ENCODE peak calls at places on chromosomes 4 and X, in ten cellular contexts. G is cardiac muscle cell; W is CD8-positive, alpha-beta T cell; M is psoas muscle; P is mesenchymal stem cell; K is fibroblast of lung; R is bronchial epithelial cell; E is effector memory CD4-positive, alpha-beta T cell; V is left ventricle myocardium inferior; Q is GM23248. L is an unnamed sample.

GRCh38 chr4:88725986-88726385 is 28.4 kb upstream of the NAP1L5 start:
- DNase-seq in G (no peak), W (no peak), M (no peak), P (no peak), K (peak; percentile 36), R (no peak), E (no peak), V (no peak), Q (peak; percentile 12), L (no peak)

GRCh38 chr4:41013746-41014145 is 200.6 kb downstream of the APBB2 start:
- DNase-seq in G (no peak), W (no peak), M (peak; percentile 49), P (no peak), K (no peak), R (no peak), E (no peak), V (no peak), Q (no peak), L (no peak)

GRCh38 chr4:186591651-186592050 is 36.3 kb upstream of the MTNR1A start:
- DNase-seq in G (no peak), W (no peak), M (no peak), P (no peak), K (no peak), R (no peak), E (no peak), V (no peak), Q (no peak), L (no peak)

GRCh38 chr4:102527695-102528094 is 26.5 kb downstream of the NFKB1 start:
- DNase-seq in G (no peak), W (no peak), M (no peak), P (peak; percentile 31), K (no peak), R (no peak), E (no peak), V (no peak), Q (no peak), L (no peak)

GRCh38 chr4:159698336-159698735 is 595.5 kb downstream of the RAPGEF2 start:
- DNase-seq in G (peak; percentile 56), W (no peak), M (no peak), P (peak; percentile 77), K (no peak), R (no peak), E (no peak), V (no peak), Q (no peak), L (no peak)

GRCh38 chr4:16206848-16207247 is 19.4 kb downstream of the TAPT1 start:
- DNase-seq in G (no peak), W (no peak), M (no peak), P (no peak), K (no peak), R (no peak), E (no peak), V (no peak), Q (peak; percentile 20), L (peak; percentile 59)

GRCh38 chrX:140971385-140971784 is 31.0 kb upstream of the SPANXB1 start:
- DNase-seq in G (no peak), W (no peak), M (no peak), P (peak; percentile 46), K (peak; percentile 51), R (no peak), E (no peak), V (no peak), Q (no peak), L (no peak)

GRCh38 chr4:98746936-98747658 is 88.7 kb upstream of the TSPAN5 start:
- DNase-seq in G (no peak), W (no peak), M (no peak), P (no peak), K (peak; percentile 17), R (no peak), E (no peak), V (no peak), Q (no peak), L (no peak)

GRCh38 chr4:5810151-5810550 is 82.7 kb downstream of the CRMP1 start:
- DNase-seq in G (no peak), W (no peak), M (no peak), P (no peak), K (no peak), R (no peak), E (no peak), V (no peak), Q (no peak), L (no peak)

GRCh38 chr4:124854968-124855367 is 142.4 kb upstream of the ANKRD50 start:
- DNase-seq in G (peak; percentile 21), W (no peak), M (no peak), P (no peak), K (no peak), R (peak; percentile 24), E (no peak), V (no peak), Q (peak; percentile 42), L (no peak)

GRCh38 chrX:74343970-74344622 is 40.1 kb downstream of the ZCCHC13 start:
- DNase-seq in G (peak; percentile 95), W (peak; percentile 1), M (no peak), P (peak; percentile 96), K (peak; percentile 97), R (peak; percentile 91), E (peak; percentile 4), V (no peak), Q (peak; percentile 92), L (peak; percentile 76)

GRCh38 chr4:145812902-145813301 is 125.7 kb downstream of the ZNF827 start:
- DNase-seq in G (no peak), W (no peak), M (no peak), P (no peak), K (no peak), R (peak; percentile 92), E (no peak), V (no peak), Q (no peak), L (no peak)

GRCh38 chr4:122583906-122584305 is 37.0 kb downstream of the IL21 start:
- DNase-seq in G (peak; percentile 65), W (no peak), M (no peak), P (peak; percentile 73), K (peak; percentile 72), R (no peak), E (no peak), V (no peak), Q (peak; percentile 65), L (no peak)

GRCh38 chr4:140211693-140212092 is 57.7 kb upstream of the MAML3 start:
- DNase-seq in G (no peak), W (no peak), M (no peak), P (no peak), K (no peak), R (no peak), E (no peak), V (no peak), Q (no peak), L (no peak)

GRCh38 chr4:140653718-140654515 is 85.2 kb upstream of the UCP1 start:
- DNase-seq in G (peak; percentile 92), W (no peak), M (no peak), P (peak; percentile 68), K (peak; percentile 85), R (no peak), E (no peak), V (no peak), Q (peak; percentile 34), L (no peak)

GRCh38 chr4:83599183-83599582 is 63.3 kb downstream of the GPAT3 start:
- DNase-seq in G (peak; percentile 58), W (no peak), M (no peak), P (peak; percentile 57), K (peak; percentile 72), R (peak; percentile 75), E (no peak), V (no peak), Q (peak; percentile 14), L (peak; percentile 27)

DNA sequence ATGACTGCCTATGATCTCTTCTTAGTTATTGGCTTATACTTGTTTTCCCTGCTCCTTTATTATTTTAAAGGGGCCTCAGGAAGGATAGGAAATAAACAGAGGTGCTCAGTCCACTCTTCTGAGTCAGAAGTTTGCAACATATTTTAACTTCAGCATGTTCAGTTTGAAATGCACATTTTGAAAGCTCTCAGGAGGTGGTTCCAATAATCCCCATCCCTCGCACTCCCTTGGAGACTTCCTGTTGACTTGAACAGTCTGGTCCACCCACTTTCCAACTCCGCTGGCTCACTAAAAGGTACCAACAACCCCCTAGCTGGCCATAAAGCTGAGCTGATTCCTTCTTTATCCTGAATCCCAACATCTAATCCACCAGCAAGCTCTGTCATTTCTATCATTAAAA is 78.3 kb upstream of the DUSP21 start:
- DNase-seq in G (no peak), W (no peak), M (no peak), P (no peak), K (no peak), R (no peak), E (no peak), V (no peak), Q (peak; percentile 39), L (no peak)
- H3K27me3 ChIP-seq in G (no peaks in the 10 kb centered on the region), W (no peaks in the 10 kb centered on the region), M (peaks cover 4% of the 10 kb centered on the region), P (peaks cover 8% of the 10 kb centered on the region), K (no peaks in the 10 kb centered on the region), R (no peaks in the 10 kb centered on the region), E (no peaks in the 10 kb centered on the region), V (no peaks in the 10 kb centered on the region), Q (no peaks in the 10 kb centered on the region), L (no peaks in the 10 kb centered on the region)

DNA sequence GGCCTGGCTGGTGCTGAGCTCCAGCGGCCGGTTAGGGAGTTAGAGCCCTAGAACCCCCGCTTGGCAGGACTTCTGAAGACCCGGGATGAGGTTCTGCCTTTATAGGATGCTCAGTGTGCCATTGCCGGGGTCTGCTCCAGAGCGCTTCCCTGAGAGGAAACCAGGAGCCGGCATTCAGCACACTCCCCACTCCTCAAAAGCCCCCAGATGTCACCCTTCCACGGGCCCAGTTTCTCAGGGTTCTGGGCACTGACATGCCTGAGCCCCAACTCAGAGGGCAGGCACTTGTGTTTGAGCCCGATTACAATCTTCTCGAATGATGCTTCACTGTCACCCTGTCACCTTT is 6.5 kb downstream of the NKX3-2 start:
- DNase-seq in G (no peak), W (no peak), M (no peak), P (no peak), K (no peak), R (no peak), E (no peak), V (no peak), Q (no peak), L (no peak)
- H3K27me3 ChIP-seq in G (peaks cover 100% of the 10 kb centered on the region), W (peaks cover 65% of the 10 kb centered on the region), M (peaks cover 99% of the 10 kb centered on the region), P (peaks cover 99% of the 10 kb centered on the region), K (peaks cover 91% of the 10 kb centered on the region), R (peaks cover 90% of the 10 kb centered on the region), E (peaks cover 98% of the 10 kb centered on the region), V (peaks cover 100% of the 10 kb centered on the region), Q (peaks cover 88% of the 10 kb centered on the region), L (peaks cover 92% of the 10 kb centered on the region)

DNA sequence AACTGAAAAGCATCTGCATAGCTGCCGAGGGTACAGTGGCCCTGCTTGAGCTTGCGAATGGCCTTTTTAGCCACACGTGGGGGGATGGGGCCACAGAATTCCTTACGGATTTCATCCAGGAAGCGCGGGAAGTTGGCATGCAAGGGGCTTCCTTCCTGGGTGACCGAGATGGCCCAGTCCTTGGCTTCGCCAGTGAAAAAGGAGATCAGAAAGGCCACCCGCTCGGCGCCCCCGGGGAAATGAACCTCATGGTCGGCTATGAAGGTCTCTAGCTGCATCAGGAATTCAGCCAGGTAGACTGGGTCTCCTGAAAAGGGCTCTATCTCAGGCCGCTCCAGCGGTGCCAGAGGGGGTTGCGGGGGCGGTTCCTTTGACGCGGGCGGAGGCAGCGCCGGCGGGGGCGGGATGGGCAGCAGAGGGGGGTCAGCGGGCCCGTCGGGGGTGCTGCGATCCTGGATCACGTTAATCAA is 918 bp downstream of the RTL5 start:
- DNase-seq in G (no peak), W (no peak), M (no peak), P (no peak), K (no peak), R (no peak), E (no peak), V (no peak), Q (no peak), L (no peak)
- H3K27me3 ChIP-seq in G (no peaks in the 10 kb centered on the region), W (no peaks in the 10 kb centered on the region), M (peaks cover 60% of the 10 kb centered on the region), P (peaks cover 54% of the 10 kb centered on the region), K (peaks cover 3% of the 10 kb centered on the region), R (peaks cover 14% of the 10 kb centered on the region), E (no peaks in the 10 kb centered on the region), V (no peaks in the 10 kb centered on the region), Q (no peaks in the 10 kb centered on the region), L (peaks cover 7% of the 10 kb centered on the region)

GRCh38 chr4:77930154-77930553 is 67.5 kb downstream of the MRPL1 start:
- DNase-seq in G (no peak), W (no peak), M (no peak), P (no peak), K (no peak), R (no peak), E (no peak), V (no peak), Q (no peak), L (no peak)
- H3K27me3 ChIP-seq in G (no peaks in the 10 kb centered on the region), W (no peaks in the 10 kb centered on the region), M (no peaks in the 10 kb centered on the region), P (no peaks in the 10 kb centered on the region), K (no peaks in the 10 kb centered on the region), R (no peaks in the 10 kb centered on the region), E (no peaks in the 10 kb centered on the region), V (no peaks in the 10 kb centered on the region), Q (no peaks in the 10 kb centered on the region), L (no peaks in the 10 kb centered on the region)